ENCODE peak calls at places on chromosomes 4 and X, in ten cellular contexts. One of them, this sample, is unnamed.

GRCh38 chrX:115232933-115233496 is 881 bp downstream of the LRCH2 start:
- DNase-seq in heart left ventricle: no peak
- DNase-seq in heart right ventricle: no peak
- DNase-seq in esophagus squamous epithelium: no peak
- DNase-seq in AG09309: no peak
- DNase-seq in sigmoid colon: no peak
- DNase-seq in OCI-LY7: no peak
- DNase-seq in choroid plexus epithelial cell: peak
- DNase-seq in CD4-positive, alpha-beta memory T cell: no peak
- DNase-seq in fibroblast of lung: no peak
- DNase-seq in this sample: no peak

GRCh38 chr4:66178901-66179300 is 508.6 kb upstream of the EPHA5 start:
- DNase-seq in OCI-LY7: no peak
- DNase-seq in choroid plexus epithelial cell: peak
- DNase-seq in heart left ventricle: no peak
- DNase-seq in CD4-positive, alpha-beta memory T cell: no peak
- DNase-seq in sigmoid colon: no peak
- DNase-seq in esophagus squamous epithelium: no peak
- DNase-seq in AG09309: peak
- DNase-seq in fibroblast of lung: no peak
- DNase-seq in heart right ventricle: no peak
- DNase-seq in this sample: no peak

GRCh38 chr4:10273030-10273429 is 156.4 kb upstream of the WDR1 start:
- DNase-seq in choroid plexus epithelial cell: no peak
- DNase-seq in sigmoid colon: no peak
- DNase-seq in OCI-LY7: no peak
- DNase-seq in CD4-positive, alpha-beta memory T cell: no peak
- DNase-seq in AG09309: peak
- DNase-seq in esophagus squamous epithelium: no peak
- DNase-seq in heart left ventricle: no peak
- DNase-seq in heart right ventricle: no peak
- DNase-seq in fibroblast of lung: no peak
- DNase-seq in this sample: no peak

GRCh38 chrX:20230406-20230805 is 36.3 kb downstream of the RPS6KA3 start:
- DNase-seq in AG09309: no peak
- DNase-seq in sigmoid colon: no peak
- DNase-seq in esophagus squamous epithelium: no peak
- DNase-seq in choroid plexus epithelial cell: no peak
- DNase-seq in CD4-positive, alpha-beta memory T cell: no peak
- DNase-seq in OCI-LY7: no peak
- DNase-seq in heart right ventricle: no peak
- DNase-seq in heart left ventricle: no peak
- DNase-seq in fibroblast of lung: no peak
- DNase-seq in this sample: no peak

GRCh38 chr4:91471280-91471679 is 832.5 kb upstream of the GRID2 start:
- DNase-seq in OCI-LY7: no peak
- DNase-seq in heart right ventricle: no peak
- DNase-seq in CD4-positive, alpha-beta memory T cell: no peak
- DNase-seq in esophagus squamous epithelium: no peak
- DNase-seq in heart left ventricle: no peak
- DNase-seq in sigmoid colon: no peak
- DNase-seq in choroid plexus epithelial cell: no peak
- DNase-seq in fibroblast of lung: no peak
- DNase-seq in AG09309: no peak
- DNase-seq in this sample: no peak

GRCh38 chr4:4726051-4726450 is 133.4 kb upstream of the MSX1 start:
- DNase-seq in sigmoid colon: no peak
- DNase-seq in OCI-LY7: peak
- DNase-seq in heart left ventricle: no peak
- DNase-seq in CD4-positive, alpha-beta memory T cell: no peak
- DNase-seq in esophagus squamous epithelium: no peak
- DNase-seq in AG09309: no peak
- DNase-seq in fibroblast of lung: no peak
- DNase-seq in choroid plexus epithelial cell: no peak
- DNase-seq in heart right ventricle: no peak
- DNase-seq in this sample: no peak

GRCh38 chr4:76753814-76754213 is 144.1 kb downstream of the SOWAHB start:
- DNase-seq in CD4-positive, alpha-beta memory T cell: no peak
- DNase-seq in heart left ventricle: no peak
- DNase-seq in fibroblast of lung: peak
- DNase-seq in sigmoid colon: no peak
- DNase-seq in choroid plexus epithelial cell: peak
- DNase-seq in heart right ventricle: no peak
- DNase-seq in AG09309: no peak
- DNase-seq in esophagus squamous epithelium: no peak
- DNase-seq in OCI-LY7: no peak
- DNase-seq in this sample: no peak

GRCh38 chr4:100569196-100569595 is 51.4 kb upstream of the EMCN start:
- DNase-seq in choroid plexus epithelial cell: no peak
- DNase-seq in AG09309: no peak
- DNase-seq in heart right ventricle: no peak
- DNase-seq in heart left ventricle: no peak
- DNase-seq in OCI-LY7: no peak
- DNase-seq in CD4-positive, alpha-beta memory T cell: no peak
- DNase-seq in fibroblast of lung: no peak
- DNase-seq in esophagus squamous epithelium: no peak
- DNase-seq in sigmoid colon: no peak
- DNase-seq in this sample: no peak

GRCh38 chrX:68829594-68830485 is 1.0 kb downstream of the EFNB1 start:
- DNase-seq in OCI-LY7: no peak
- DNase-seq in choroid plexus epithelial cell: peak
- DNase-seq in sigmoid colon: peak
- DNase-seq in heart left ventricle: no peak
- DNase-seq in heart right ventricle: peak
- DNase-seq in esophagus squamous epithelium: no peak
- DNase-seq in AG09309: no peak
- DNase-seq in CD4-positive, alpha-beta memory T cell: peak
- DNase-seq in fibroblast of lung: no peak
- DNase-seq in this sample: peak

GRCh38 chrX:68827256-68827655 is 1.6 kb upstream of the EFNB1 start:
- DNase-seq in sigmoid colon: peak
- DNase-seq in fibroblast of lung: no peak
- DNase-seq in heart left ventricle: no peak
- DNase-seq in heart right ventricle: no peak
- DNase-seq in CD4-positive, alpha-beta memory T cell: no peak
- DNase-seq in AG09309: no peak
- DNase-seq in OCI-LY7: no peak
- DNase-seq in choroid plexus epithelial cell: no peak
- DNase-seq in esophagus squamous epithelium: no peak
- DNase-seq in this sample: no peak

GRCh38 chrX:68828740-68829593 is at the start of gene EFNB1:
- DNase-seq in AG09309: peak
- DNase-seq in CD4-positive, alpha-beta memory T cell: peak
- DNase-seq in fibroblast of lung: peak
- DNase-seq in heart left ventricle: peak
- DNase-seq in esophagus squamous epithelium: peak
- DNase-seq in sigmoid colon: peak
- DNase-seq in OCI-LY7: peak
- DNase-seq in heart right ventricle: peak
- DNase-seq in choroid plexus epithelial cell: peak
- DNase-seq in this sample: peak

GRCh38 chrX:68826113-68826980 is 2.5 kb upstream of the EFNB1 start:
- DNase-seq in heart right ventricle: no peak
- DNase-seq in OCI-LY7: no peak
- DNase-seq in heart left ventricle: no peak
- DNase-seq in AG09309: no peak
- DNase-seq in CD4-positive, alpha-beta memory T cell: no peak
- DNase-seq in esophagus squamous epithelium: no peak
- DNase-seq in fibroblast of lung: no peak
- DNase-seq in sigmoid colon: peak
- DNase-seq in choroid plexus epithelial cell: peak
- DNase-seq in this sample: no peak

DNA sequence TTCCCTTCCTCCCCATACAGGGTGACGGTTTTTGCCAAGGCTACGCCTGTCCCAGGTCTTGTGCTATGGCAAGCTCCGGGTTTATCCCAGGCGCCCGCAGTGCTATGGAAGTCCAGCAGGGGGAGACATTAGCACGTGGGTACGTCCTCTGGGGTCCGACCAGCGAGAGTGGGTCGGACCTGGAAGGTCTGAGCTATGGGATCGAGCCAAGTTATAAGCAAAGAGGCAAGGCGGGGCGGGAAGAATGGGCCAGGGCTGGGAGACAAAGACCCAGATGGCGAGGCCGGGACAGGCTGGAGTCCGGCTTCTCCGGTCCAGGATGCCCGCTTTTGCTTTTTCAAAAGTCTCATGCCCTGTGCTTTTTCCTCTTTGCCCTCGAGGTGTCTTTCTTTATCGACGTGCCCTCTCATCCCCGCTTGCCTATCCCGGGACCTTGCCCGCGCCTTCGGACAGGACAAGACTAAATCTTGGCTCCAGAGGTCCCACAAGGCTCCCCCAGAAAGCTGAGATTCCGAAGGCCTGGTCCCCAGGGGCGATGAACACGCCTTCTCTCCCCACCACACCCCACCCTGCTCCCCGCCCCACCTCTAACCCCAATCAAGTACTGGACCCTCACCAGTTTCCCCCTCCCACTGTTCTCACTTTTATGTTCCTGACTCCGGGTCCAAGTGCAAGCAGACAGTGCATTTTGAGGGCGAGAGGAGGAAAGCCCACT is 816 bp upstream of the EFNB1 start:
- DNase-seq in esophagus squamous epithelium: peak
- DNase-seq in heart right ventricle: peak
- DNase-seq in heart left ventricle: peak
- DNase-seq in OCI-LY7: peak
- DNase-seq in choroid plexus epithelial cell: peak
- DNase-seq in AG09309: no peak
- DNase-seq in CD4-positive, alpha-beta memory T cell: peak
- DNase-seq in fibroblast of lung: peak
- DNase-seq in sigmoid colon: peak
- DNase-seq in this sample: peak
- H3K4me3 ChIP-seq in esophagus squamous epithelium: peak
- H3K4me3 ChIP-seq in heart right ventricle: peak
- H3K4me3 ChIP-seq in heart left ventricle: peak
- H3K4me3 ChIP-seq in OCI-LY7: peak
- H3K4me3 ChIP-seq in choroid plexus epithelial cell: peak
- H3K4me3 ChIP-seq in AG09309: peak
- H3K4me3 ChIP-seq in CD4-positive, alpha-beta memory T cell: peak
- H3K4me3 ChIP-seq in fibroblast of lung: peak
- H3K4me3 ChIP-seq in sigmoid colon: peak
- H3K4me3 ChIP-seq in this sample: peak

GRCh38 chrX:44953734-44954502 is 80.9 kb downstream of the KDM6A start:
- DNase-seq in choroid plexus epithelial cell: no peak
- DNase-seq in heart right ventricle: no peak
- DNase-seq in esophagus squamous epithelium: no peak
- DNase-seq in sigmoid colon: no peak
- DNase-seq in fibroblast of lung: no peak
- DNase-seq in heart left ventricle: no peak
- DNase-seq in OCI-LY7: no peak
- DNase-seq in AG09309: no peak
- DNase-seq in CD4-positive, alpha-beta memory T cell: no peak
- DNase-seq in this sample: no peak

GRCh38 chrX:44951572-44952067 is 78.6 kb downstream of the KDM6A start:
- DNase-seq in OCI-LY7: no peak
- DNase-seq in sigmoid colon: no peak
- DNase-seq in heart left ventricle: no peak
- DNase-seq in fibroblast of lung: no peak
- DNase-seq in CD4-positive, alpha-beta memory T cell: no peak
- DNase-seq in esophagus squamous epithelium: no peak
- DNase-seq in choroid plexus epithelial cell: no peak
- DNase-seq in AG09309: no peak
- DNase-seq in heart right ventricle: no peak
- DNase-seq in this sample: no peak

GRCh38 chrX:44949125-44949524 is 76.1 kb downstream of the KDM6A start:
- DNase-seq in choroid plexus epithelial cell: no peak
- DNase-seq in CD4-positive, alpha-beta memory T cell: no peak
- DNase-seq in esophagus squamous epithelium: no peak
- DNase-seq in fibroblast of lung: no peak
- DNase-seq in AG09309: no peak
- DNase-seq in heart right ventricle: no peak
- DNase-seq in heart left ventricle: no peak
- DNase-seq in OCI-LY7: no peak
- DNase-seq in sigmoid colon: no peak
- DNase-seq in this sample: no peak

GRCh38 chrX:44954562-44954961 is 81.6 kb downstream of the KDM6A start:
- DNase-seq in esophagus squamous epithelium: no peak
- DNase-seq in CD4-positive, alpha-beta memory T cell: no peak
- DNase-seq in sigmoid colon: no peak
- DNase-seq in heart right ventricle: no peak
- DNase-seq in AG09309: no peak
- DNase-seq in heart left ventricle: no peak
- DNase-seq in OCI-LY7: no peak
- DNase-seq in fibroblast of lung: no peak
- DNase-seq in choroid plexus epithelial cell: no peak
- DNase-seq in this sample: no peak

DNA sequence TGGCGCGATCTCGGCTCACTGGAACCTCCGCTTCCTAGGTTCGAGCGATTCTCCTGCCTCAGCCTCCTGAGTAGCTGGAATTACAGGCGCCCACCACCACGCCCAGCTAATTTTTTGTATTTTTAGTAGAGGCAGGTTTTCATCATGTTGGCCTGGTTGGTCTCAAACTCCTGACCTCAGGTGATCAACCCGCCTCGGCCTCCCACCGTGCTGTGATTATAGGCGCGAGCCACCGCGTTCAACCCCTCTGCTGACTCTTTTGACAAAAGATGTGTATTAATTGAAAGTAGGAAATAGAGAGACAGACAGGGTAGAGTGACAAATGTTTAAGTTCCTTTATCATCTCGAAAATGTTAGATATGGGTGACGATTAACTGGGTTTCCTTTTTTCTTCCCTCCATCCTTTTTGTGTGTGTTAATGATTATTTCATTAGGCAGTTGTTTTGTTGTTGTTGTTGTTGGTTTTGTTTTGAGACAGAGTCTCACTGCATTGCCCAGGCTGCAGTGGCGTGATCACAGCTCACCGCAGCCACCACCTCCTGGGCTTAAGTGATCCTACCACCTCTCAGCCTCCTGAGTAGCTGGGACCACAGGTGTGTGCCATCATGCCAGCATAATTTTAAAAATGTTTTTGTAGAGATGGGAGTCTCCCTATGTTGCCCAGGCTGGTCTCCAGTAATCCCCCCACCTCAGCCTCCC is 79.5 kb downstream of the KDM6A start:
- DNase-seq in CD4-positive, alpha-beta memory T cell: no peak
- DNase-seq in heart left ventricle: no peak
- DNase-seq in AG09309: no peak
- DNase-seq in esophagus squamous epithelium: no peak
- DNase-seq in choroid plexus epithelial cell: no peak
- DNase-seq in OCI-LY7: no peak
- DNase-seq in heart right ventricle: no peak
- DNase-seq in sigmoid colon: no peak
- DNase-seq in fibroblast of lung: no peak
- DNase-seq in this sample: no peak
- H3K4me3 ChIP-seq in CD4-positive, alpha-beta memory T cell: no peak
- H3K4me3 ChIP-seq in heart left ventricle: no peak
- H3K4me3 ChIP-seq in AG09309: no peak
- H3K4me3 ChIP-seq in esophagus squamous epithelium: no peak
- H3K4me3 ChIP-seq in choroid plexus epithelial cell: no peak
- H3K4me3 ChIP-seq in OCI-LY7: no peak
- H3K4me3 ChIP-seq in heart right ventricle: no peak
- H3K4me3 ChIP-seq in sigmoid colon: no peak
- H3K4me3 ChIP-seq in fibroblast of lung: no peak
- H3K4me3 ChIP-seq in this sample: no peak

GRCh38 chrX:112874614-112875013 is 34.0 kb upstream of the AMOT start:
- DNase-seq in fibroblast of lung: no peak
- DNase-seq in AG09309: no peak
- DNase-seq in esophagus squamous epithelium: no peak
- DNase-seq in sigmoid colon: no peak
- DNase-seq in OCI-LY7: no peak
- DNase-seq in heart right ventricle: no peak
- DNase-seq in choroid plexus epithelial cell: no peak
- DNase-seq in CD4-positive, alpha-beta memory T cell: no peak
- DNase-seq in heart left ventricle: no peak
- DNase-seq in this sample: no peak

GRCh38 chrX:112874140-112874539 is 33.5 kb upstream of the AMOT start:
- DNase-seq in heart left ventricle: no peak
- DNase-seq in sigmoid colon: no peak
- DNase-seq in fibroblast of lung: peak
- DNase-seq in OCI-LY7: no peak
- DNase-seq in heart right ventricle: no peak
- DNase-seq in AG09309: no peak
- DNase-seq in choroid plexus epithelial cell: no peak
- DNase-seq in CD4-positive, alpha-beta memory T cell: no peak
- DNase-seq in esophagus squamous epithelium: no peak
- DNase-seq in this sample: no peak

GRCh38 chrX:112877771-112878173 is 37.1 kb upstream of the AMOT start:
- DNase-seq in CD4-positive, alpha-beta memory T cell: no peak
- DNase-seq in OCI-LY7: no peak
- DNase-seq in esophagus squamous epithelium: no peak
- DNase-seq in AG09309: no peak
- DNase-seq in sigmoid colon: no peak
- DNase-seq in heart right ventricle: no peak
- DNase-seq in heart left ventricle: no peak
- DNase-seq in fibroblast of lung: no peak
- DNase-seq in choroid plexus epithelial cell: no peak
- DNase-seq in this sample: no peak
- H3K4me3 ChIP-seq in CD4-positive, alpha-beta memory T cell: no peak
- H3K4me3 ChIP-seq in OCI-LY7: no peak
- H3K4me3 ChIP-seq in esophagus squamous epithelium: no peak
- H3K4me3 ChIP-seq in AG09309: no peak
- H3K4me3 ChIP-seq in sigmoid colon: no peak
- H3K4me3 ChIP-seq in heart right ventricle: no peak
- H3K4me3 ChIP-seq in heart left ventricle: no peak
- H3K4me3 ChIP-seq in fibroblast of lung: no peak
- H3K4me3 ChIP-seq in choroid plexus epithelial cell: no peak
- H3K4me3 ChIP-seq in this sample: no peak

GRCh38 chr4:111793686-111794085 is 351.6 kb upstream of the FAM241A start:
- DNase-seq in choroid plexus epithelial cell: no peak
- DNase-seq in sigmoid colon: no peak
- DNase-seq in AG09309: no peak
- DNase-seq in esophagus squamous epithelium: no peak
- DNase-seq in heart left ventricle: no peak
- DNase-seq in heart right ventricle: no peak
- DNase-seq in OCI-LY7: no peak
- DNase-seq in fibroblast of lung: no peak
- DNase-seq in CD4-positive, alpha-beta memory T cell: no peak
- DNase-seq in this sample: no peak
- H3K4me3 ChIP-seq in choroid plexus epithelial cell: no peak
- H3K4me3 ChIP-seq in sigmoid colon: no peak
- H3K4me3 ChIP-seq in AG09309: no peak
- H3K4me3 ChIP-seq in esophagus squamous epithelium: no peak
- H3K4me3 ChIP-seq in heart left ventricle: no peak
- H3K4me3 ChIP-seq in heart right ventricle: no peak
- H3K4me3 ChIP-seq in OCI-LY7: no peak
- H3K4me3 ChIP-seq in fibroblast of lung: no peak
- H3K4me3 ChIP-seq in CD4-positive, alpha-beta memory T cell: no peak
- H3K4me3 ChIP-seq in this sample: no peak

This sample was measured in BE2C.